ENCODE peak calls at places on chromosome 1, in five cellular contexts. Y, L, Q, K and J are unnamed samples.

GRCh38 chr1:157932082-157932481 is 61.4 kb upstream of the KIRREL1 start:
- DNase-seq in Q (no peak), L (no peak), Y (peak), K (peak), J (no peak)

GRCh38 chr1:112110031-112110430 is 120.6 kb upstream of the KCND3 start:
- DNase-seq in L (no peak), K (no peak), Q (no peak), Y (no peak), J (no peak)

GRCh38 chr1:172425339-172425738 is 4.9 kb downstream of the C1orf105 start:
- DNase-seq in Q (no peak), L (no peak), K (no peak), Y (no peak), J (no peak)

GRCh38 chr1:26287033-26287711 is 7.3 kb downstream of the SH3BGRL3 start:
- DNase-seq in Y (no peak), Q (no peak), K (peak), L (no peak), J (no peak)

GRCh38 chr1:206445116-206445515 is 25.2 kb upstream of the IKBKE start:
- DNase-seq in L (no peak), K (no peak), Y (no peak), Q (no peak), J (no peak)

GRCh38 chr1:154852845-154853244 is 17.2 kb downstream of the KCNN3 start:
- DNase-seq in Q (no peak), K (no peak), Y (no peak), L (no peak), J (no peak)

GRCh38 chr1:112308716-112309115 is 87.3 kb upstream of the CTTNBP2NL start:
- DNase-seq in Y (no peak), L (no peak), Q (no peak), K (no peak), J (no peak)

GRCh38 chr1:28506907-28507246 is 1.0 kb downstream of the RCC1 start:
- DNase-seq in Y (no peak), L (no peak), Q (no peak), K (no peak), J (no peak)

GRCh38 chr1:23370744-23371710 is 1.4 kb upstream of the ZNF436 start:
- DNase-seq in Y (peak), L (peak), K (no peak), Q (no peak), J (no peak)